ENCODE peak calls at places on chromosomes 7 and 10, in six cellular contexts. R, I, J, C, Q and G are unnamed samples.

GRCh38 chr10:30995081-30995480 is 36.6 kb downstream of the ZNF438 start:
- DNase-seq in R (no peak), I (no peak), J (no peak), C (no peak), Q (no peak), G (no peak)

GRCh38 chr10:124375691-124376090 is 43.0 kb downstream of the OAT start:
- DNase-seq in R (no peak), I (no peak), J (peak), C (no peak), Q (no peak), G (no peak)

GRCh38 chr7:11317766-11318165 is 344.1 kb downstream of the PHF14 start:
- DNase-seq in R (no peak), I (no peak), J (no peak), C (no peak), Q (no peak), G (no peak)

GRCh38 chr10:98577168-98577567 is 130.4 kb upstream of the HPS1 start:
- DNase-seq in R (no peak), I (peak), J (no peak), C (no peak), Q (no peak), G (no peak)

GRCh38 chr10:109880886-109881467 is 42.3 kb downstream of the XPNPEP1 start:
- DNase-seq in R (no peak), I (no peak), J (no peak), C (no peak), Q (no peak), G (no peak)

GRCh38 chr10:74888947-74889661 is 62.7 kb downstream of the KAT6B start:
- DNase-seq in R (peak), I (peak), J (no peak), C (no peak), Q (peak), G (no peak)

GRCh38 chr7:25350074-25350473 is 121.8 kb upstream of the NPVF start:
- DNase-seq in R (no peak), I (no peak), J (no peak), C (no peak), Q (no peak), G (no peak)

GRCh38 chr7:33129806-33130153 is 416 bp downstream of the BBS9 start:
- DNase-seq in R (no peak), I (no peak), J (no peak), C (no peak), Q (no peak), G (no peak)

GRCh38 chr10:62688971-62689700 is 115.4 kb upstream of the ADO start:
- DNase-seq in R (no peak), I (no peak), J (no peak), C (no peak), Q (no peak), G (no peak)

GRCh38 chr7:304574-305409 is 14.8 kb downstream of the FOXL3 start:
- DNase-seq in R (no peak), I (no peak), J (peak), C (no peak), Q (no peak), G (peak)

GRCh38 chr7:138433583-138434437 is 26.2 kb upstream of the TRIM24 start:
- DNase-seq in R (no peak), I (no peak), J (no peak), C (no peak), Q (no peak), G (no peak)

GRCh38 chr10:131226831-131227740 is 84.4 kb downstream of the TCERG1L start:
- DNase-seq in R (no peak), I (no peak), J (no peak), C (no peak), Q (no peak), G (peak)

GRCh38 chr7:87047-87446 is 105.3 kb upstream of the FAM20C start:
- DNase-seq in R (no peak), I (no peak), J (peak), C (no peak), Q (no peak), G (no peak)

GRCh38 chr10:26485150-26485941 is 47.2 kb downstream of the APBB1IP start:
- DNase-seq in R (no peak), I (no peak), J (no peak), C (no peak), Q (no peak), G (no peak)

GRCh38 chr10:61903184-61903990 is 1.9 kb downstream of the ARID5B start:
- DNase-seq in R (no peak), I (peak), J (peak), C (peak), Q (peak), G (peak)

GRCh38 chr10:61987951-61988379 is 86.5 kb downstream of the ARID5B start:
- DNase-seq in R (no peak), I (no peak), J (no peak), C (no peak), Q (no peak), G (no peak)

GRCh38 chr10:89522463-89522862 is 12.9 kb downstream of the SLC16A12 start:
- DNase-seq in R (no peak), I (no peak), J (no peak), C (no peak), Q (no peak), G (no peak)

GRCh38 chr7:97770845-97771244 is 39.0 kb downstream of the TAC1 start:
- DNase-seq in R (no peak), I (no peak), J (no peak), C (no peak), Q (no peak), G (no peak)

GRCh38 chr10:24435374-24435773 is 226.4 kb downstream of the KIAA1217 start:
- DNase-seq in R (no peak), I (no peak), J (no peak), C (no peak), Q (no peak), G (no peak)

GRCh38 chr7:11212080-11212711 is 238.5 kb downstream of the PHF14 start:
- DNase-seq in R (peak), I (peak), J (peak), C (no peak), Q (peak), G (no peak)

GRCh38 chr7:17242504-17242903 is 55.9 kb upstream of the AHR start:
- DNase-seq in R (no peak), I (no peak), J (no peak), C (no peak), Q (no peak), G (no peak)

GRCh38 chr7:17239046-17239445 is 59.4 kb upstream of the AHR start:
- DNase-seq in R (no peak), I (no peak), J (no peak), C (no peak), Q (no peak), G (no peak)

GRCh38 chr7:17236161-17236560 is 62.3 kb upstream of the AHR start:
- DNase-seq in R (no peak), I (no peak), J (no peak), C (no peak), Q (no peak), G (no peak)

GRCh38 chr7:17236603-17237002 is 61.8 kb upstream of the AHR start:
- DNase-seq in R (no peak), I (no peak), J (no peak), C (no peak), Q (no peak), G (no peak)

DNA sequence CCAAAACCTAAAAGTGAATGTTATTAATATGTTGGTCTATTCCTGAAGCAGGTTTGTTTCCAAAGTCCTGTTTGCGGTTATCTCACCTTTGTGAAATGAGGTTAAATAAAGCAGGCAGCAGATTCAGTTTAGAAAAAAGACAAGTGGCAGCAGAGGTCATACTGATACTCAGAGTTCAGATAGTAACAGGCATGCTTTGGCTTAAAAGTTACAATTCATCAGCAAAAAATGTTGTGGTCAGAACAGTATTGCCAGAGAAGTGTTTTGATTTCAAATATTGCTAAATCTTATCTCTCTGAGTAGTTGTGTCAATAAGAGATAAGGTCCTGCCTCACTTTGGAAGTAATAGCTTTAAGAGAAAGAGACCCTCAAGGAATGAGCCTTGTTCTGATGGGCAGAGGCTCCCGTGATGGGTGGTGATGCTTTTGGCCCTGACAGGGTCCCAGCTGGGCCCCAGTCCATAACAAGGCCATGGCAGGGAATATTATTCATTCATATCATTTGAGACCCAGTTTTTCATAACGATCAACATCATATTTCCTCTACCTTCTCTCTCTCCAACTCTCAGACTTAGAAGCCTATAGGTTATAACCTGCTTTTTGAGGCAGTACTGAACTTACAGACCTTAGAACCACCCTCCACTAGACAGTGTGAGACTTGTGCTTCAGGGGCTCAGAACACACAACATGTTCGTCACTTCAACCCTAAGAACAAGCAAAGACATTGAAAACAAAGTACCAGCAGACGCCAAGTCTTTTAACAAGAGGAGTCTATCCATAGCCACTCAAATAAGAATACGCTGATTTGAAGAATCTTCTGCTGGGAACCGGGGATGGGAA is 58.5 kb upstream of the AHR start:
- DNase-seq in R (no peak), I (peak), J (no peak), C (no peak), Q (peak), G (no peak)
- TF ChIP-seq POLR2AphosphoS5 in R (no peak), I (no peak), J (no peak), C (no peak), Q (no peak), G (no peak)

DNA sequence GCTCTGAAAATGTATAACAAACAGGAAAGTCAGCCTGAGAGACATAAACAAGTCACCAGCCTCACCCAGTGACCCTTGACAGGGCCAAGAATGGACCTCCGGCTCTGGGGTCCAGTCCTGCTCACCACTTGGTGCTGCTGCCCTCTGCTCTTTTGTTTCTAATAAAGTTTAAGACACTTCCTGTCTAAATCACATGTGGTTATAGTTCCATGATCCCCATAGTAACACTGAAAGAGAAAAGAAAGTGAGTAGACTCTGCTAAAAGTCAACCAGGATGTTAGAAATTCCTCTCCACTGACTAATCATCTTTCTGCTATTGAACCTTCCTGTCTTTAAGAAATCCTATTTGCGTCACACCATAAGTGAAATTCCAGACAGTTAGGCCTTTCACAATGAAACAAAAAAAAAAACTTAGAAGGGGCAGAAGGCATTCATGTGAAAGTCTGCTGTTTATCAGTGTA is 179.2 kb upstream of the BET1 start:
- DNase-seq in R (peak), I (peak), J (no peak), C (no peak), Q (peak), G (no peak)
- TF ChIP-seq POLR2AphosphoS5 in R (no peak), I (no peak), J (peak), C (no peak), Q (no peak), G (peak)

DNA sequence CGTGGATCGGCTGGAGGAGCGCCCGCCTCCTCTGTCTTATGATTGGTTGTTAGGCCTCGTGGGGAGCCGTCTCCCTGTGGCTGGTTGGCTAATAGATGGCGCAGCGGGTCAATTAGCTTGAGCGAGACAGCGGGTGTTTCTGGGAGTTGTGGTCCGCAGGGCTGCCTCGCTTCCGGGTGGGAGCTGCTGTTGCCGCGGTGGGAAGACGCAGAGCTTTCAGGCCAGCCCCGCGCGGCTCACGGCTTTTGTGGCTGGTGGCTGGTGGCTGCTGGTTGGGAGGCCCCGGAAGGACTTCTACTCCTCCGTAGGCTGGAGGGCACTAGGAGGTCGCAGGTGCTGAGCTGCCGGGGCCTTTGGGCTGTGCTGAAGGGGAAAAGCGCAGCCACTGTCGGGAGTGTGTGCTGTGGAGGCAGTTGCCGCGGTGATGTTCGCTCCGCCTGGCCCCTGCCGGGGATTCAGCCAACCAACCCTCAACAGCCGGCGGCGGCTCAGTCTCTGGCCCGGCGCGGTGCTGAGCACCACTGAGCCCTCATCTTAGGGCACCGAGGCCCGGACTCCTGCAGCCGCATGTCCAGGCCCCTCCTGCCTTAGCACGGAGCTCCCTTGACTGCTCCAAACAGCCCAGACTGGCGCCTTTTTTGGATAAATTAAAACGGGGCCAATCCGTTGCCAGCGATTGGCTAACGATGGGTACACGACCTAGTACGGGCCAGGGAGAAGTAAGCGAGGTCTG is 651 bp upstream of the C10orf143 start:
- DNase-seq in R (no peak), I (peak), J (peak), C (peak), Q (peak), G (peak)
- TF ChIP-seq POLR2AphosphoS5 in R (no peak), I (peak), J (peak), C (no peak), Q (no peak), G (peak)

DNA sequence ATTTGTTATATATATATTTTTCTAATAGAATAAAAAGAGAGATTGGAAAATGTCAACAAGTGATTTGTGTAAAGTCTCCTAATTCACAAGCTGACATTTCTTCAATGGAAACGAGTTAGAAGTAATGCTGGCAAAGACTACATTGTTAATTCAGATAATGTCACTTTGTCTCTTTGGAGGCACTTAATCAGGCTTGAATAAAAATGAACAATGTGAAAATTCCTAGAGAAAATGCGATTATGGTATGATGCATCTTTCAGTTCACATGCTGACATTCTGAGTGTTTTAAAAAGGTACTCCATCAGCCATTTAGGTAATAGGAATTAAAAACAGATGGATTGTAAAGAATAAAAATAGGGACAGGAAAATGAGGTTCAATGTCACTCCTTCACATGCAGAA is 100.1 kb downstream of the SLC13A1 start:
- DNase-seq in R (no peak), I (no peak), J (no peak), C (no peak), Q (no peak), G (no peak)
- TF ChIP-seq POLR2AphosphoS5 in R (no peak), I (no peak), J (no peak), C (no peak), Q (no peak), G (no peak)

GRCh38 chr7:100358027-100358856 is at the start of gene PILRB:
- DNase-seq in R (no peak), I (no peak), J (no peak), C (no peak), Q (no peak), G (peak)
- TF ChIP-seq POLR2AphosphoS5 in R (no peak), I (no peak), J (no peak), C (no peak), Q (no peak), G (no peak)

DNA sequence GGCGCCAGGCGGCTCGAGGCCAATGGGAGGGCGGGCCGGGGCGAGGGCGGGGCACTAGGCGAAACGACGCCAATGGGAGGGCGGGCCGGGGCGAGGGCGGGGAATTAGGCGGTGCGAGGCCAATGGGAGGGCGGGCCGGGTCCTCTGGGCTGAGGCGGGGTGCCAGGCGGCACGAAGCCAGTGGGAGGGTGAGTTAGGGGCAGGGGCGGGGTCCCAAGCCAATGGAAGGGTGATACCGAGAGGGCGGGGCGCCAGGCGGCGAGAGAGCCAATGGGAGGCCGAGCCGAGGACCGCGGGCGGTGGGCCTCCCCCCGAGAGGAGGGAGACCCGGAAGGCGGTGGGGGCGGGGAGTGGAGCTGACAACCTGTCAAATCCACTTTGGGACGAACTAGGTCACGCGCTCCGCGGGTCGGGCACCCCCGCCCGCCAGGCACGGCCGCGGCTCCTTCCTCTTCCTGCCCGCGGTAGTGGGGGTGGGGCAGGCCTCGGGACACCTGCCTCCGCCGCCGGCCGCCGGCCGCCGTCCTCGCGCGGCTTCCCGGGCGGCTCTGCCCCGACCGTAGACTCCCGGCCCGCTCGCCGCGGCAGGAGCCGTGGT is 28.0 kb upstream of the KMT2C start:
- DNase-seq in R (peak), I (peak), J (peak), C (peak), Q (peak), G (peak)
- TF ChIP-seq POLR2AphosphoS5 in R (no peak), I (no peak), J (peak), C (peak), Q (peak), G (peak)

DNA sequence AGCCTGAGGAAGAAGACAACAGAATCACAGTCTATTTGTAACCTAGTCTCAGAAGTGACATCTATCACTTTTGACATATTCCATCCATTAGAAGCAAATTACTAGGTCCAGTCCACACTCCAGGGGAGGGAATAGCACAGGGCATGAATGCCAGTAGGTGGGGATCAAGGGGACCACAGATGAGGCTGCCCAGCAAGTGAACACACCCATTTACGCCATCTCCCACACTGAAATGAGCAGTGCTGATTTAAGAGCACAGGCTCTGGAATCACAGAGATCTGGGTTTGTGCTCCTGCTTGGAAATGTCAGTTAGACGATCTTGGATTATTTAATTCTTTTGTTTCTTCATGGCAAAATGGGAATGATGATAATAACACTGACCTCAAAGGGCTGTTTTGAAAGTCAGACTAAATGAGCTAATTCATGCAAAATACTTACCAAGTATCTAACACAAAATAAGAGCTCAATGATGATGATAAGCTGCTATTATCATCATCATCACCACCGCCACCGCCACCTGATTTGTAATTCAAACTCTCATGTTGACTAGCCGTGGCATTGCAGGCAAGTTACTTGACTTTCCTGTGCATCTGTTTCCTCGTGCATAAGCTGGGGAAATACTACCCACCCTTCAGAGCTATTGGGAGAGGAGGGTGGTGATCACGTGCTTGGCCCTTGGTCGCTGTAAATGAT is 138.9 kb upstream of the KLF14 start:
- DNase-seq in R (no peak), I (no peak), J (no peak), C (no peak), Q (no peak), G (no peak)
- TF ChIP-seq POLR2AphosphoS5 in R (peak), I (no peak), J (peak), C (no peak), Q (peak), G (peak)

GRCh38 chr10:91632671-91633550 is at the start of gene PPP1R3C:
- DNase-seq in R (peak), I (peak), J (peak), C (peak), Q (no peak), G (peak)
- TF ChIP-seq POLR2AphosphoS5 in R (no peak), I (peak), J (peak), C (peak), Q (no peak), G (peak)

GRCh38 chr7:77757589-77757988 is 40.6 kb downstream of the TMEM60 start:
- DNase-seq in R (no peak), I (no peak), J (no peak), C (no peak), Q (no peak), G (peak)

GRCh38 chr7:77760809-77761453 is 37.3 kb downstream of the TMEM60 start:
- DNase-seq in R (no peak), I (no peak), J (no peak), C (no peak), Q (no peak), G (no peak)

DNA sequence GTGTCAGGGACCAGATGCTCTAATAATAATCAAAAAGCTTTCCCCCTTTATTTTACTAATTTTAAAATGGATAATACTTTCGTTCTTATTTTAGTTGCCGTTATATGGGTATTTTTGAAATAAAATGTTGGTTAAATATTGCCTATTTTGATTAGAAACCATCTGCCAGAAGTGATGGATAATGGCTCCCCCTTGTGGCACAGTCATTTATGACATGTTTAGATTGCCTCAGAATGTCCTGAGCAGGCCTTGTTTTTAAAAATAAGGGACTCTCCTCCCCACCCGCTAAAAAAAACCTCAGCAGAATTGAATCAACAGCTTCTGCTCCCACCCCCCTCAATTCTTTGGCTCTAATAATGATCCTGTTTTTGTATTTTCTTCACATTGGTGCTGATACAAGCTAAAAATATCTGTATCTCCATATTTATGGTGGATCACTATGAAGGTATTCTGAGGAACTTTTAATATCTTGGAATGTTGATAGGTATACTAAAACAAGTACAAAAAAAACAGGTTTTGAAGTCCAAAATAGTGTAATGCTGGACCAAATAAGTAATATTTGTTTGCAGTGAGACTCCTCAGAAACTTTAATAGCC is 38.8 kb downstream of the TMEM60 start:
- DNase-seq in R (peak), I (peak), J (no peak), C (peak), Q (peak), G (no peak)
- TF ChIP-seq POLR2AphosphoS5 in R (no peak), I (no peak), J (no peak), C (no peak), Q (no peak), G (no peak)